ENCODE peak calls at places on chromosomes 7 and 10, in four cellular contexts. E, V, N and D are unnamed samples.

GRCh38 chr10:100697070-100697469 is 48.3 kb upstream of the PAX2 start:
- DNase-seq in N (peak), E (peak), V (peak), D (peak)

GRCh38 chr7:16202298-16202697 is 219.0 kb downstream of the CRPPA start:
- DNase-seq in N (no peak), V (no peak), E (no peak), D (no peak)

GRCh38 chr7:92360387-92360786 is 86.9 kb upstream of the GATAD1 start:
- DNase-seq in N (no peak), E (no peak), V (no peak), D (no peak)

GRCh38 chr10:131886181-131886716 is 14.6 kb upstream of the PPP2R2D start:
- DNase-seq in V (no peak), N (no peak), E (no peak), D (no peak)

GRCh38 chr7:25642849-25643248 is 414.6 kb upstream of the NPVF start:
- DNase-seq in E (no peak), N (no peak), V (no peak), D (no peak)

GRCh38 chr7:140156460-140157080 is 20.2 kb downstream of the KDM7A start:
- DNase-seq in V (no peak), N (no peak), E (no peak), D (no peak)

GRCh38 chr7:159027091-159027802 is 117.4 kb downstream of the VIPR2 start:
- DNase-seq in E (no peak), V (peak), N (no peak), D (peak)

GRCh38 chr10:124742418-124743187 is 1.6 kb downstream of the FAM53B start:
- DNase-seq in V (peak), E (peak), N (no peak), D (peak)

GRCh38 chr7:44853391-44853790 is 5.5 kb upstream of the H2AZ2 start:
- DNase-seq in E (no peak), N (no peak), V (no peak), D (no peak)

GRCh38 chr7:143388051-143388450 is 6.9 kb downstream of the ZYX start:
- DNase-seq in V (no peak), N (no peak), E (no peak), D (no peak)

GRCh38 chr7:143388491-143389101 is 7.5 kb downstream of the ZYX start:
- DNase-seq in E (no peak), V (no peak), N (no peak), D (no peak)

GRCh38 chr7:143390098-143390772 is 9.1 kb downstream of the ZYX start:
- DNase-seq in V (no peak), N (no peak), E (no peak), D (no peak)

GRCh38 chr7:143390773-143391114 is 9.6 kb downstream of the ZYX start:
- DNase-seq in E (no peak), N (no peak), V (no peak), D (no peak)

GRCh38 chr7:143389316-143390097 is 8.4 kb downstream of the ZYX start:
- DNase-seq in V (no peak), E (no peak), N (no peak), D (no peak)
- TF ChIP-seq CTCF in V (peak), E (no peak), N (no peak), D (no peak)

DNA sequence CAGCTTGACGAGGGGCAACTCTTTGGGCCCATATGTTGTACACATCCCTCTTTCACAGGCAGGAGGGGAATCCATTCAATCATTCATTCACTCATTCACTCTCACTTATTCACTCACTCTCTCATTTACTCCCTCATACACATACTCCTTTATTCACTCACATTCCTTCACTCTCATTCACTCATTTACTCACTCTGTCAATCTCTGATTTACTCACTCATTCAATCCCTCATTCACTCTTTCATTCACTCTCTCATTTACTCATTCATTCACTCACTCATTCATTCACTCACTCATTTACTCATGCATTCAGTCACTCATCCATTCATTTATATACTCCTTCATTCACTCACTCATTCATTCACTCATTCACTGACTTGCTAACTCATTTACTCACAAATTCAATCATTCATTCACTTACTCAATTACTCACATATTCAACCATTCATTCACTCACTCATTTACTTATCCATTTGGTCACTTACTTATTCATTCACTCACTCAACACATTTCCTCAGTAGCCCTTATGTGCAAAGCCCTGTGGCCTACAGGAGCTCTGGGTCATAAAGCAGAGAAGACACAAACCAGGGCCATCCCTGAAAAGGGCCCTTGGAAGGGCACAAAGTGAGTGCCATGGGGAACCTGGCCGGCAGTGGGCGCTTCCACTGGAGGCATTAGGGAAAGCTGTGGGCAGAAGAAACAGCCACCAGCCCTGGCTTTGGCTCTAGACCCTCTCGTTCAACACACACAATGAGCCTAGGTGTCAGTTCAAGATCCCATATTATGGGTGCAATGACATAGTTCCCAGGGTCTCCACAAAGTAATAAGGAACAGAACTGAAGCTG is 26.0 kb downstream of the HIP1 start:
- DNase-seq in V (no peak), E (no peak), N (no peak), D (no peak)
- H3K4me3 ChIP-seq in V (no peak), E (no peak), N (no peak), D (no peak)

GRCh38 chr10:84607523-84607922 is 279.1 kb downstream of the CCSER2 start:
- DNase-seq in V (no peak), N (no peak), E (no peak), D (no peak)

GRCh38 chr10:84607044-84607443 is 278.7 kb downstream of the CCSER2 start:
- DNase-seq in N (no peak), V (no peak), E (no peak), D (no peak)

GRCh38 chr10:84605802-84606201 is 277.4 kb downstream of the CCSER2 start:
- DNase-seq in N (no peak), V (no peak), E (no peak), D (no peak)

GRCh38 chr10:84608126-84608525 is 279.7 kb downstream of the CCSER2 start:
- DNase-seq in V (no peak), N (no peak), E (peak), D (no peak)

GRCh38 chr10:84606428-84606827 is 278.0 kb downstream of the CCSER2 start:
- DNase-seq in V (no peak), E (no peak), N (no peak), D (no peak)
- TF ChIP-seq CTCF in V (no peak), E (no peak), N (no peak), D (no peak)

DNA sequence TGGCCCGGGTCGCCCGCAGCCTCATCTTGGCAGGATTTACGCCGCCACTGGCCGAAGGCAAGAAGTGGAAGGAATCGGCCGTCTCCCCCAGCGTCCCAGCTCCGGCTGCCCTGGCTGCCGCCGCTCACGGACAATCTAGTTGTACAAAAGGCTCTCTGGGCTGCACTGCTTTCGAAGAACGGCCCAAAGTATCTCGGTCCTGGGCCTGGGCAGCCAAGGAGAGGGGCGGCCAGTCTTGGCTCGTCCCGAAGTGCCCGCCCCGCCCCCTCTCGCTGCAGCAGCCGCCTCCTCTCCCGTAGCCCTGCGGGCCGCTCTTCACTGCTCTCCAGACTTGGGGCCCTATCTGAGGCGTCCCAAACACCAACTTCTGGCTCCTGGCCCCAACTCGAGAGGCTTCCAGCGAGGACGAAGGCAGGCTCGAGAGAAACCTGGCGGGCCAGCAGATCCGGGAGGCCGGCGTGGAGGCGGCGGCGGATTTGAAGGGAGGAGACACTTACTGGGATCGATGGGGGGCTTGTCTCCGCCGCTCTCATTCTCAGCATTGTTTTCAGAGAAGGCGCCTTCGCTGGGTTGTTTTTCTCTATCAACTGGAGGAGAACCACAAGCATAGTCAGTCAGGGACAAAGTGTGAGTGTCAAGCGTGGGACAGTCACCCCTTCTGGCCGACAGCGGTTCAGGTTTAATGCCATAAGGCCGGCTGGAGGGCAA is 802 bp downstream of the HOXA9 start:
- DNase-seq in E (no peak), N (no peak), V (peak), D (peak)
- H3K4me3 ChIP-seq in E (no peak), N (peak), V (peak), D (peak)

GRCh38 chr7:76069238-76069638 is 21.3 kb downstream of the MDH2 start:
- DNase-seq in E (no peak), V (peak), N (peak), D (peak)
- TF ChIP-seq CTCF in E (no peak), V (peak), N (peak), D (peak)

GRCh38 chr10:34538291-34538829 is 276.7 kb downstream of the PARD3 start:
- DNase-seq in N (no peak), E (peak), V (no peak), D (no peak)
- H3K4me3 ChIP-seq in N (no peak), E (peak), V (no peak), D (peak)

GRCh38 chr10:77576633-77577032 is 61.0 kb downstream of the KCNMA1 start:
- DNase-seq in N (no peak), E (no peak), V (no peak), D (no peak)

GRCh38 chr10:77571490-77571889 is 66.1 kb downstream of the KCNMA1 start:
- DNase-seq in N (no peak), E (no peak), V (no peak), D (no peak)

GRCh38 chr10:77575271-77576006 is 62.2 kb downstream of the KCNMA1 start:
- DNase-seq in E (no peak), N (no peak), V (no peak), D (no peak)

GRCh38 chr10:77576007-77576367 is 61.6 kb downstream of the KCNMA1 start:
- DNase-seq in E (no peak), V (no peak), N (no peak), D (no peak)

GRCh38 chr10:77574436-77574835 is 63.2 kb downstream of the KCNMA1 start:
- DNase-seq in E (no peak), V (peak), N (no peak), D (no peak)
- TF ChIP-seq CTCF in E (peak), V (peak), N (peak), D (peak)

GRCh38 chr7:76314042-76314721 is 11.7 kb downstream of the HSPB1 start:
- DNase-seq in E (peak), N (peak), V (peak), D (peak)
- H3K4me3 ChIP-seq in E (no peak), N (no peak), V (no peak), D (no peak)

DNA sequence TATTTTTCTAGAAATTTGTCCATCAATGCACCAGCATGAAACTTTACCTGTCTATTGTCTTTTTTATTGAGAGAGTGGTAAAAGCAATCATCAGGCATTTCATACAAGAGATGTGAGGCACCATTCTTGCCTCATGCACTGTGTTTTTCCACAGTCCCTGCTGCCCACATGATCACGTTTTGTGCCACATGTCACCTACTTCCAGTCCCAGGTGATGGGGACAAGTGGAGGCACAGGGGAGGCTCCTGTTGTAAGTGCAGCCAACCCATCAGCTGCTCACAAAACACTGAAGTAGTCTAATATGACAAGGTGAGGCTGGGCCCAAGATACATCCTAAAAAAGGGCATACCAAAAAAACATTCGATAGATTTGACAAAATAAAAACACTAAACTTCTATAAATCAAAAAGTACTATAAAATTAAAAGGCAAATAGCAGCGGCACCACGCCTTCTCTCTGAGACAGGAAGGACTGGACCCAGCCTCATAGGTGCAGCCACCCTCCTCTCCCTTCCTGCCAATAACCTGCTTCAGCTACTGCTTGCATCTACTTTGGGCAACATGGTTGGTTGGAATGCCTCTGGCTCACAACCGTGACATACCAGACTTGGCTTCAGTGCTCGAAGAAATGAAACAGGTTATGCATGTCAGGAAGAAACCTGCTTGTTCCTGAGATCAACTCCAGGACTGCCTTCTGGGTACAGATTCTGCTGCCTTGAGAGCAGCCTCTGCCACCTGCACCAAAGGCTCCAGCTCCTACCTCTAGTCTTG is 2.3 kb downstream of the ZC3HAV1L start:
- DNase-seq in E (no peak), N (no peak), V (peak), D (no peak)
- TF ChIP-seq CTCF in E (no peak), N (no peak), V (no peak), D (no peak)

DNA sequence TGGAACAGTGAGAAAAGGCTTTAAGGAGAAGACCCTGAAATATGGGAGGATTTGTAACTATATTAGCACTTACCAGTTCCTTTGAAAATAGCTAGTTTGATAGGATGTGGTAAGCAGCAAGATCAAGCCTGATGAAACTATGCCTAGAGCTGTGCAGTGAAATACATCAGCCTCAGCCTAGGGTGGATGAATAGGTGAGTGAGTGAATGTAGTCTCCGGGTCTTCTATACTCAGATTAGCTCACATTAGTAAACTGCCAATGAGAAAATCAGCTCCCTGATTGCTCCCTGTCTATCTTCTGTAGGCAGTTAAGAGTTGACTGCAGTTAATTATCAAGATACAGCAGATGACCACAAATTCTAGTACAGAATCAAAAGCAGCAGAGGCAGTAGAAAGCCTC is 89.6 kb downstream of the ELAPOR2 start:
- DNase-seq in E (no peak), N (no peak), V (no peak), D (no peak)
- H3K4me3 ChIP-seq in E (no peak), N (no peak), V (no peak), D (no peak)